ENCODE peak calls at places on chromosomes 16 and 17, in five cellular contexts. P is HT1080, L is hypothalamus, R is EH, I is Caki2. K is an unnamed sample.

GRCh38 chr17:77503916-77504651 is 363.3 kb downstream of the SEC14L1 start:
- DNase-seq in L (no peak), I (no peak), P (no peak), R (no peak), K (no peak)

GRCh38 chr16:1538804-1539520 is 5.5 kb downstream of the TMEM204 start:
- DNase-seq in I (no peak), P (no peak), L (no peak), R (no peak), K (peak)

GRCh38 chr16:78428193-78428592 is 328.7 kb downstream of the WWOX start:
- DNase-seq in L (no peak), P (no peak), I (no peak), R (no peak), K (no peak)

GRCh38 chr16:87938412-87938949 is 2.2 kb upstream of the CA5A start:
- DNase-seq in L (no peak), R (no peak), I (no peak), P (no peak), K (no peak)

GRCh38 chr16:71311553-71312158 is 22.5 kb upstream of the CMTR2 start:
- DNase-seq in I (no peak), L (no peak), R (peak), P (no peak), K (no peak)

GRCh38 chr17:50129303-50129945 is 536 bp downstream of the SAMD14 start:
- DNase-seq in P (no peak), L (no peak), I (no peak), R (peak), K (no peak)

GRCh38 chr17:61475726-61476125 is 23.5 kb downstream of the TBX4 start:
- DNase-seq in P (peak), L (no peak), R (peak), I (no peak), K (no peak)

GRCh38 chr16:674214-674881 is 1.1 kb upstream of the RHBDL1 start:
- DNase-seq in L (no peak), I (no peak), R (no peak), P (no peak), K (no peak)

GRCh38 chr17:19977360-19978205 is at the start of gene AKAP10:
- DNase-seq in L (peak), R (peak), P (peak), I (peak), K (peak)

GRCh38 chr17:10754109-10754508 is 24.3 kb upstream of the TMEM220 start:
- DNase-seq in P (no peak), R (peak), L (no peak), I (no peak), K (peak)

GRCh38 chr17:42340691-42341127 is 47.5 kb downstream of the STAT3 start:
- DNase-seq in I (no peak), L (no peak), P (peak), R (peak), K (no peak)

GRCh38 chr16:13510425-13511151 is 409.4 kb upstream of the ERCC4 start:
- DNase-seq in I (no peak), R (no peak), L (no peak), P (no peak), K (no peak)

GRCh38 chr16:64397042-64397441 is 724.8 kb downstream of the CDH11 start:
- DNase-seq in L (no peak), I (no peak), P (peak), R (peak), K (no peak)

GRCh38 chr17:46822388-46822921 is 4.0 kb upstream of the WNT3 start:
- DNase-seq in I (no peak), P (no peak), L (no peak), R (no peak), K (no peak)

GRCh38 chr16:29898786-29899515 is 399 bp downstream of the SEZ6L2 start:
- DNase-seq in R (no peak), I (no peak), P (no peak), L (no peak), K (no peak)

GRCh38 chr16:64287667-64288521 is 834.0 kb downstream of the CDH11 start:
- DNase-seq in I (no peak), L (no peak), P (no peak), R (no peak), K (no peak)

GRCh38 chr17:21285164-21286065 is 904 bp downstream of the MAP2K3 start:
- DNase-seq in I (peak), R (peak), L (no peak), P (peak), K (no peak)

GRCh38 chr16:49462356-49462988 is 88.9 kb downstream of the C16orf78 start:
- DNase-seq in R (no peak), P (no peak), I (no peak), L (no peak), K (no peak)

GRCh38 chr17:74773871-74774286 is 2.3 kb downstream of the NAT9 start:
- DNase-seq in P (peak), L (no peak), I (no peak), R (peak), K (no peak)

GRCh38 chr16:27436921-27437650 is 35.1 kb downstream of the IL21R start:
- DNase-seq in R (no peak), I (no peak), P (no peak), L (no peak), K (no peak)

GRCh38 chr16:25065899-25066298 is 45.6 kb upstream of the LCMT1 start:
- DNase-seq in P (no peak), L (no peak), I (no peak), R (no peak), K (peak)

GRCh38 chr17:17345294-17345597 is 42.1 kb downstream of the NT5M start:
- DNase-seq in I (no peak), R (no peak), P (no peak), L (no peak), K (no peak)

GRCh38 chr17:52147431-52147830 is 11.1 kb downstream of the CA10 start:
- DNase-seq in I (peak), L (no peak), R (no peak), P (peak), K (no peak)

GRCh38 chr16:87691686-87692079 is 74.1 kb downstream of the KLHDC4 start:
- DNase-seq in P (no peak), L (no peak), R (peak), I (no peak), K (no peak)

GRCh38 chr16:66904846-66905632 is 13.6 kb downstream of the CDH16 start:
- DNase-seq in I (no peak), R (peak), L (no peak), P (no peak), K (peak)

GRCh38 chr17:16568541-16569357 is at the start of gene ZNF287:
- DNase-seq in P (peak), I (peak), L (peak), R (peak), K (peak)

GRCh38 chr17:77160877-77161530 is 20.2 kb downstream of the SEC14L1 start:
- DNase-seq in R (no peak), L (no peak), P (no peak), I (no peak), K (no peak)

GRCh38 chr17:8185580-8186445 is 4.2 kb downstream of the BORCS6 start:
- DNase-seq in L (peak), R (peak), I (peak), P (peak), K (peak)

GRCh38 chr17:8479431-8479947 is 43.8 kb downstream of the NDEL1 start:
- DNase-seq in P (no peak), R (peak), I (no peak), L (no peak), K (peak)

GRCh38 chr16:79250457-79251098 is 350.0 kb downstream of the MAF start:
- DNase-seq in R (no peak), I (no peak), L (no peak), P (no peak), K (no peak)

K was measured in heart right ventricle.